ENCODE peak calls at places on chromosomes 7 and 10, in nine cellular contexts. K is ovary; E is prostate gland; U is hepatocyte; N is tibial artery; D is upper lobe of right lung; R is psoas muscle; G is CD8-positive, alpha-beta T cell; S is pancreas. Y is an unnamed sample. For H3K4me1, the result is how much of the 10 kb centered on the place peaks cover.

GRCh38 chr10:101545898-101546297 is 42.2 kb downstream of the POLL start:
- DNase-seq in E (no peak), K (no peak), N (no peak), S (no peak), D (no peak), R (no peak), G (no peak), U (no peak), Y (peak)

GRCh38 chr7:33807779-33808482 is 97.4 kb upstream of the BMPER start:
- DNase-seq in N (no peak), U (peak), K (peak), R (no peak), D (no peak), E (no peak), G (no peak), S (no peak), Y (peak)

GRCh38 chr7:6271694-6272371 is 591 bp downstream of the CYTH3 start:
- DNase-seq in K (peak), D (no peak), N (peak), E (no peak), G (peak), R (peak), U (peak), S (peak), Y (peak)

GRCh38 chr10:97220371-97220770 is 34.6 kb upstream of the SLIT1 start:
- DNase-seq in R (no peak), D (no peak), S (no peak), U (no peak), G (no peak), K (no peak), E (no peak), N (no peak), Y (no peak)

GRCh38 chr7:52831321-52831720 is 204.1 kb upstream of the POM121L12 start:
- DNase-seq in D (no peak), U (no peak), N (no peak), K (no peak), G (no peak), R (no peak), E (no peak), S (no peak), Y (no peak)

GRCh38 chr10:47449979-47450378 is 33.9 kb downstream of the ANXA8 start:
- DNase-seq in D (peak), E (no peak), G (no peak), S (no peak), K (no peak), R (no peak), N (no peak), U (no peak), Y (no peak)

GRCh38 chr7:69091476-69091875 is 506.8 kb upstream of the AUTS2 start:
- DNase-seq in D (no peak), E (no peak), K (no peak), S (no peak), U (no peak), N (no peak), R (no peak), G (no peak), Y (no peak)

GRCh38 chr10:73931767-73932624 is 21.1 kb downstream of the PLAU start:
- DNase-seq in U (peak), S (peak), N (no peak), D (peak), E (peak), K (no peak), G (peak), R (no peak), Y (no peak)

GRCh38 chr10:102555781-102556328 is 52.1 kb downstream of the SUFU start:
- DNase-seq in E (peak), S (no peak), U (peak), R (peak), K (no peak), N (peak), D (peak), G (no peak), Y (peak)

GRCh38 chr7:11436317-11436716 is 395.7 kb downstream of the THSD7A start:
- DNase-seq in R (no peak), N (no peak), S (no peak), G (no peak), D (no peak), E (no peak), K (no peak), U (no peak), Y (no peak)

GRCh38 chr10:55519264-55519663 is 718.2 kb upstream of the PCDH15 start:
- DNase-seq in D (no peak), K (no peak), U (no peak), G (no peak), S (no peak), N (no peak), R (no peak), E (no peak), Y (no peak)

GRCh38 chr10:119663866-119664698 is 12.9 kb downstream of the BAG3 start:
- DNase-seq in D (no peak), N (no peak), K (no peak), U (no peak), G (no peak), S (no peak), E (no peak), R (no peak), Y (peak)

GRCh38 chr10:74084955-74085354 is 65.7 kb downstream of the AP3M1 start:
- DNase-seq in N (no peak), R (no peak), K (no peak), S (no peak), U (no peak), D (no peak), E (no peak), G (no peak), Y (no peak)

GRCh38 chr7:98348726-98349474 is 52.0 kb downstream of the BAIAP2L1 start:
- DNase-seq in S (no peak), U (no peak), G (no peak), E (no peak), R (no peak), N (no peak), K (no peak), D (peak), Y (no peak)

GRCh38 chr7:25861704-25862253 is 290.2 kb upstream of the NFE2L3 start:
- DNase-seq in E (no peak), S (no peak), N (no peak), U (no peak), R (no peak), D (no peak), K (no peak), G (no peak), Y (no peak)

GRCh38 chr7:31327071-31327470 is 13.5 kb downstream of the NEUROD6 start:
- DNase-seq in D (no peak), K (no peak), S (no peak), E (no peak), G (no peak), R (no peak), U (peak), N (no peak), Y (no peak)

GRCh38 chr7:44291066-44291732 is 34.2 kb downstream of the CAMK2B start:
- DNase-seq in D (peak), E (no peak), R (peak), U (no peak), S (peak), G (peak), K (peak), N (peak), Y (peak)

GRCh38 chr10:79349072-79349491 is 1.8 kb downstream of the PPIF start:
- DNase-seq in K (no peak), D (peak), E (no peak), G (no peak), U (no peak), N (no peak), R (no peak), S (peak), Y (no peak)

GRCh38 chr10:25682203-25682950 is 251.7 kb upstream of the MYO3A start:
- DNase-seq in R (no peak), D (no peak), S (no peak), E (no peak), U (peak), G (no peak), N (no peak), K (no peak), Y (peak)

GRCh38 chr10:102523250-102524029 is 19.7 kb downstream of the SUFU start:
- DNase-seq in U (no peak), R (peak), S (no peak), G (no peak), K (no peak), D (no peak), E (no peak), N (peak), Y (no peak)

GRCh38 chr7:44262031-44262430 is 61.3 kb downstream of the YKT6 start:
- DNase-seq in G (no peak), K (no peak), U (no peak), E (no peak), N (no peak), S (no peak), D (no peak), R (no peak), Y (no peak)

GRCh38 chr10:20492447-20492846 is 404.7 kb downstream of the NEBL start:
- DNase-seq in N (no peak), G (no peak), D (no peak), K (no peak), U (peak), S (no peak), E (no peak), R (no peak), Y (peak)

GRCh38 chr7:105715528-105715927 is 134.2 kb upstream of the EFCAB10 start:
- DNase-seq in E (no peak), D (no peak), K (no peak), G (no peak), R (no peak), U (no peak), N (no peak), S (no peak), Y (no peak)

GRCh38 chr10:131722121-131722520 is 178.7 kb upstream of the PPP2R2D start:
- DNase-seq in S (no peak), K (no peak), G (no peak), E (no peak), N (no peak), U (no peak), R (no peak), D (peak), Y (no peak)

GRCh38 chr7:83921798-83922607 is 272.6 kb downstream of the SEMA3A start:
- DNase-seq in K (no peak), E (no peak), D (no peak), U (peak), G (no peak), S (no peak), R (no peak), N (no peak), Y (peak)

GRCh38 chr10:128463991-128464755 is 337.9 kb upstream of the MKI67 start:
- DNase-seq in K (peak), G (peak), E (peak), R (no peak), N (peak), U (peak), D (peak), S (no peak), Y (no peak)

GRCh38 chr10:120850911-120851865 is at the start of gene WDR11:
- DNase-seq in G (peak), S (peak), E (peak), R (peak), N (peak), U (peak), K (peak), D (peak), Y (peak)

GRCh38 chr7:30135551-30136271 is 925 bp downstream of the MTURN start:
- DNase-seq in G (peak), U (peak), E (peak), D (peak), N (peak), K (peak), R (peak), S (peak), Y (peak)

GRCh38 chr10:490891-491571 is 198.4 kb downstream of the DIP2C start:
- DNase-seq in U (peak), K (no peak), E (no peak), R (peak), S (no peak), G (no peak), D (peak), N (peak), Y (no peak)

GRCh38 chr7:32204361-32205018 is 134.3 kb upstream of the PDE1C start:
- DNase-seq in S (peak), G (no peak), E (peak), R (peak), K (peak), N (peak), U (peak), D (no peak), Y (peak)

GRCh38 chr10:116866987-116867595 is 17.8 kb downstream of the ENO4 start:
- DNase-seq in K (no peak), R (no peak), G (no peak), N (no peak), U (no peak), D (no peak), E (no peak), S (no peak), Y (no peak)

GRCh38 chr7:105473163-105473562 is 48.9 kb downstream of the PUS7 start:
- DNase-seq in D (no peak), E (no peak), N (no peak), U (peak), G (no peak), S (no peak), K (no peak), R (no peak), Y (no peak)

GRCh38 chr10:91597397-91597881 is 35.4 kb downstream of the PPP1R3C start:
- DNase-seq in S (no peak), K (no peak), D (no peak), E (no peak), R (no peak), U (peak), G (no peak), N (no peak), Y (peak)

GRCh38 chr7:123643495-123644428 is 11.9 kb upstream of the LMOD2 start:
- DNase-seq in D (no peak), E (no peak), G (no peak), S (no peak), U (peak), R (no peak), N (no peak), K (peak), Y (peak)

GRCh38 chr10:132306951-132307751 is 599 bp downstream of the STK32C start:
- DNase-seq in E (peak), U (peak), R (peak), G (peak), N (peak), S (peak), K (peak), D (peak), Y (peak)

GRCh38 chr7:55774327-55775050 is 88.1 kb downstream of the SEPTIN14 start:
- DNase-seq in N (no peak), K (no peak), D (no peak), S (peak), R (no peak), U (no peak), G (no peak), E (peak), Y (no peak)

GRCh38 chr10:75632750-75633462 is 201.5 kb downstream of the LRMDA start:
- DNase-seq in G (no peak), U (no peak), D (no peak), E (no peak), R (peak), N (no peak), K (no peak), S (no peak), Y (peak)

GRCh38 chr10:98384531-98385133 is 30.4 kb downstream of the PYROXD2 start:
- DNase-seq in E (no peak), K (no peak), G (no peak), S (no peak), R (no peak), N (no peak), D (no peak), U (no peak), Y (no peak)

GRCh38 chr7:128790297-128791037 is 1.3 kb upstream of the CCDC136 start:
- DNase-seq in R (peak), U (no peak), N (no peak), G (no peak), K (peak), S (no peak), D (no peak), E (no peak), Y (no peak)

DNA sequence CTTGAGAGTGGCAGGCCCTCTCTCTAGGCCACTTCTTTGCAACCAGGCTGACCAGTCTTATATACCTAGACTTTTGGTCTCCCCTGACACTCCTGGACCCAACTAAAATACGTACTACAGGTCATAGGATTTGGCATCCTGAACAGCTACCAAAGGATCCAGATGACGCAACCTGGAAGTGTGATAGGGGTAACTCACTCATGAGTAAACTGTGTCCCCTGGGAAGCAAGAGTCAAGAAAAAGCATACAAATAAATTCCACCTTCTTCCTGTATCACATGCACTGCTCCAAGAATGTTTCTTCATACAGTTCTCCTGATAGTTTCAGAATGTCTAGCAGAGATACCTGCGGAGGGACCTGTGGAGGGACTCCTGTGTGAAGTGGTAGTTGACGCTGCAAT is 172.3 kb downstream of the MDFIC start:
- DNase-seq in D (no peak), S (no peak), G (no peak), N (no peak), E (no peak), K (no peak), U (no peak), R (no peak), Y (no peak)
- H3K4me3 ChIP-seq in D (no peak), S (no peak), G (no peak), N (no peak), E (no peak), K (no peak), U (no peak), R (no peak), Y (no peak)

DNA sequence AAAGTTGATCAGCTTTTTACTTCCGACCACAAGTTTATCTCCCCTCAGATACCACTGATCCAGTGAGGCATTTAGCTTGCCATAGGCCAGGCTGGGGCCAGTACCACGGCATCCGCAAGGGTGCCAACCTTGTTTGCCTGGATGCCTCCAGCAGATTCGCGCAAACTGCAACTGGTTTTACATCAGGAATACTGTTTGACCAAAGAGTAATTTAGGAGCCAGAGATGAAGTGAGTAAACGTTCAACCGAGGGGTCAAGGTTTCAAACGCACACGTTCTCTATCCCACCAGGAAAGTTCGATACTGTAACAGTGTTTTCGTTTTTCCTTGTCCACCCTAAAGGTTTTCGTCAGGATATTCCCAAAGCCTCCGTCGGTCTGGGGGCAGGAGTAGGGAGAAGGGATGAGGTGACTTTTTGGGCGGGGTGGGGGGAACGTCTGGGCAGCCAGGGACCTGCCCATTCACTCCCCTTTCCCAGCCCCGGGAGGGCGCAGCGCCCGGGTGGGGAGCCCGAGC is at the start of gene MDFIC:
- DNase-seq in S (peak), K (peak), D (no peak), R (peak), E (no peak), N (peak), G (peak), U (peak), Y (no peak)
- H3K4me1 ChIP-seq in S (under half), K (under half), D (under half), R (under half), E (under half), N (under half), G (under half), U (under half), Y (under half)

GRCh38 chr7:42617781-42618457 is 294.0 kb downstream of the C7orf25 start:
- DNase-seq in U (peak), E (no peak), G (no peak), S (no peak), R (no peak), N (no peak), D (no peak), K (no peak), Y (no peak)
- TF ChIP-seq CTCF in U (peak), E (no peak), G (no peak), S (no peak), R (no peak), N (no peak), D (no peak), K (no peak), Y (no peak)

GRCh38 chr10:125262920-125263319 is 102.6 kb upstream of the CTBP2 start:
- DNase-seq in U (no peak), G (no peak), N (no peak), S (no peak), D (no peak), R (no peak), K (no peak), E (no peak), Y (no peak)

GRCh38 chr10:125260260-125260659 is 99.9 kb upstream of the CTBP2 start:
- DNase-seq in D (no peak), G (no peak), U (no peak), E (no peak), K (no peak), R (no peak), N (no peak), S (no peak), Y (no peak)

GRCh38 chr10:125262414-125262813 is 102.1 kb upstream of the CTBP2 start:
- DNase-seq in S (no peak), N (no peak), E (no peak), K (no peak), U (no peak), D (no peak), G (no peak), R (no peak), Y (no peak)

GRCh38 chr10:125263551-125263950 is 103.2 kb upstream of the CTBP2 start:
- DNase-seq in D (no peak), N (no peak), E (no peak), R (no peak), G (no peak), S (no peak), U (no peak), K (no peak), Y (no peak)

DNA sequence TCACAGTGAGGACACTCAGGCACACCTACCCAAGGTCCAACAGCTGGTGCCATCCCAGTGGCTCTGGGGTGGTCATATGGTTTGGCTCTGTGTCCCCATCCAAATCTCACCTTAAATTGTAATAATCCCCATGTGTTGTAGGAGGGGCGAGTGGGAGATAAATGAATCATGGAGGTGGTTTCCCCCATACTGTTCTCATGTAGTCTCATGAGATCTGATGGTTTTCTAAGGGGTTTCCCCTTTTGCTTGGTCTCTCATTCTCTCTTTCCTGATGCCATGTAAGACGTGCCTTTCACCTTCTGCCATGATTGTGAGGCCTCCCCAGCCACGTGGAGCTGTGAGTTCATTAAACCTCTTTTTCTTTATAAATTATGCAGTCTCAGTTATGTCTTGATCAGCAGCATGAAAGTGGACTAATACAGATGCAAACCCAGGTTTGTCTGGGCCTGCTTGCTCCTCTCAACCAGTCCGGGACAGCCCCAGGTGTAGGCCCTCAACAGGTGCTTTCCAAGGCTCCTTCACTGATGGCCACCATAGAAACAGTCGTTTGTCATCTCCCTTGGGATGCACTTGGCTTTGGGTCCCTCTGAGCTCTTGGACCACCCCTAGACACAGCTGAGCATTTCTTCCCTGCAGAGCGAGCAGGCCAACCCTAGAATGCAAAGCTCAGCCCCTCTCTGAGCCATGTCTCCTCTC is 101.3 kb upstream of the CTBP2 start:
- DNase-seq in G (no peak), E (no peak), S (no peak), R (no peak), D (no peak), K (no peak), N (no peak), U (no peak), Y (no peak)
- H3K4me3 ChIP-seq in G (no peak), E (no peak), S (no peak), R (no peak), D (no peak), K (no peak), N (no peak), U (no peak), Y (no peak)

GRCh38 chr7:156614434-156615264 is 25.9 kb upstream of the RNF32 start:
- DNase-seq in G (no peak), N (no peak), U (peak), R (no peak), E (peak), D (no peak), K (no peak), S (no peak), Y (no peak)
- H3K4me1 ChIP-seq in G (under half), N (under half), U (under half), R (under half), E (under half), D (under half), K (under half), S (under half), Y (under half)

GRCh38 chr7:132500727-132501410 is 75.4 kb downstream of the PLXNA4 start:
- DNase-seq in D (no peak), G (no peak), R (peak), N (peak), K (peak), S (no peak), U (peak), E (no peak), Y (peak)
- TF ChIP-seq CTCF in D (peak), G (no peak), R (peak), N (peak), K (peak), S (no peak), U (peak), E (no peak), Y (peak)

GRCh38 chr7:40903872-40904271 is 769.1 kb downstream of the SUGCT start:
- DNase-seq in G (no peak), D (no peak), K (no peak), N (no peak), E (no peak), R (no peak), U (no peak), S (no peak), Y (no peak)

GRCh38 chr7:40899151-40899550 is 764.3 kb downstream of the SUGCT start:
- DNase-seq in D (no peak), S (no peak), E (peak), U (no peak), K (no peak), N (no peak), R (peak), G (no peak), Y (no peak)

GRCh38 chr7:40899651-40900507 is 765.1 kb downstream of the SUGCT start:
- DNase-seq in U (no peak), N (no peak), R (no peak), D (no peak), K (no peak), S (no peak), G (no peak), E (no peak), Y (no peak)
- H3K4me3 ChIP-seq in U (no peak), N (peak), R (no peak), D (no peak), K (no peak), S (no peak), G (no peak), E (no peak), Y (no peak)